ENCODE peak calls at places on chromosome 4, in ten cellular contexts. One of them, this sample, is unnamed.

GRCh38 chr4:163651761-163652160 is 157.3 kb downstream of the TMA16 start:
- DNase-seq in right lobe of liver: no peak
- DNase-seq in GM13977: no peak
- DNase-seq in colonic mucosa: no peak
- DNase-seq in tibial nerve: no peak
- DNase-seq in HFFc6: no peak
- DNase-seq in suprapubic skin: no peak
- DNase-seq in brain microvascular endothelial cell: peak
- DNase-seq in upper lobe of left lung: no peak
- DNase-seq in Calu3: no peak
- DNase-seq in this sample: no peak

GRCh38 chr4:17463606-17464005 is 48.3 kb downstream of the QDPR start:
- DNase-seq in right lobe of liver: no peak
- DNase-seq in Calu3: no peak
- DNase-seq in brain microvascular endothelial cell: no peak
- DNase-seq in tibial nerve: no peak
- DNase-seq in suprapubic skin: no peak
- DNase-seq in GM13977: no peak
- DNase-seq in colonic mucosa: no peak
- DNase-seq in HFFc6: no peak
- DNase-seq in upper lobe of left lung: peak
- DNase-seq in this sample: no peak

GRCh38 chr4:10183462-10183861 is 66.9 kb upstream of the WDR1 start:
- DNase-seq in colonic mucosa: no peak
- DNase-seq in Calu3: no peak
- DNase-seq in HFFc6: no peak
- DNase-seq in upper lobe of left lung: no peak
- DNase-seq in GM13977: no peak
- DNase-seq in right lobe of liver: no peak
- DNase-seq in suprapubic skin: no peak
- DNase-seq in tibial nerve: no peak
- DNase-seq in brain microvascular endothelial cell: no peak
- DNase-seq in this sample: no peak

GRCh38 chr4:94909645-94910044 is 151.9 kb downstream of the BMPR1B start:
- DNase-seq in colonic mucosa: no peak
- DNase-seq in Calu3: no peak
- DNase-seq in upper lobe of left lung: no peak
- DNase-seq in tibial nerve: no peak
- DNase-seq in suprapubic skin: no peak
- DNase-seq in GM13977: no peak
- DNase-seq in HFFc6: no peak
- DNase-seq in right lobe of liver: no peak
- DNase-seq in brain microvascular endothelial cell: no peak
- DNase-seq in this sample: no peak

GRCh38 chr4:25466966-25467697 is 90.1 kb downstream of the ANAPC4 start:
- DNase-seq in right lobe of liver: no peak
- DNase-seq in GM13977: no peak
- DNase-seq in tibial nerve: no peak
- DNase-seq in colonic mucosa: no peak
- DNase-seq in brain microvascular endothelial cell: peak
- DNase-seq in upper lobe of left lung: no peak
- DNase-seq in HFFc6: no peak
- DNase-seq in suprapubic skin: no peak
- DNase-seq in Calu3: no peak
- DNase-seq in this sample: no peak

GRCh38 chr4:47930971-47931804 is 16.8 kb upstream of the NFXL1 start:
- DNase-seq in upper lobe of left lung: no peak
- DNase-seq in tibial nerve: no peak
- DNase-seq in right lobe of liver: no peak
- DNase-seq in colonic mucosa: no peak
- DNase-seq in GM13977: no peak
- DNase-seq in suprapubic skin: no peak
- DNase-seq in brain microvascular endothelial cell: peak
- DNase-seq in Calu3: peak
- DNase-seq in HFFc6: peak
- DNase-seq in this sample: no peak

GRCh38 chr4:90572996-90573395 is 445.8 kb downstream of the CCSER1 start:
- DNase-seq in GM13977: no peak
- DNase-seq in tibial nerve: no peak
- DNase-seq in HFFc6: no peak
- DNase-seq in brain microvascular endothelial cell: no peak
- DNase-seq in upper lobe of left lung: no peak
- DNase-seq in right lobe of liver: no peak
- DNase-seq in Calu3: no peak
- DNase-seq in suprapubic skin: no peak
- DNase-seq in colonic mucosa: no peak
- DNase-seq in this sample: no peak

GRCh38 chr4:110636677-110637407 is 14.0 kb upstream of the PITX2 start:
- DNase-seq in colonic mucosa: no peak
- DNase-seq in Calu3: no peak
- DNase-seq in right lobe of liver: no peak
- DNase-seq in suprapubic skin: no peak
- DNase-seq in GM13977: no peak
- DNase-seq in tibial nerve: no peak
- DNase-seq in upper lobe of left lung: no peak
- DNase-seq in brain microvascular endothelial cell: no peak
- DNase-seq in HFFc6: peak
- DNase-seq in this sample: no peak

GRCh38 chr4:189533603-189534002 is 407.1 kb upstream of the FRG1 start:
- DNase-seq in GM13977: no peak
- DNase-seq in colonic mucosa: no peak
- DNase-seq in Calu3: no peak
- DNase-seq in upper lobe of left lung: no peak
- DNase-seq in suprapubic skin: no peak
- DNase-seq in tibial nerve: no peak
- DNase-seq in HFFc6: no peak
- DNase-seq in right lobe of liver: no peak
- DNase-seq in brain microvascular endothelial cell: no peak
- DNase-seq in this sample: no peak

GRCh38 chr4:119162174-119162573 is 26.5 kb downstream of the MYOZ2 start:
- DNase-seq in brain microvascular endothelial cell: no peak
- DNase-seq in suprapubic skin: no peak
- DNase-seq in GM13977: no peak
- DNase-seq in colonic mucosa: no peak
- DNase-seq in upper lobe of left lung: no peak
- DNase-seq in HFFc6: no peak
- DNase-seq in right lobe of liver: no peak
- DNase-seq in tibial nerve: no peak
- DNase-seq in Calu3: no peak
- DNase-seq in this sample: no peak

GRCh38 chr4:133154725-133155124 is 5.6 kb downstream of the PCDH10 start:
- DNase-seq in tibial nerve: no peak
- DNase-seq in HFFc6: peak
- DNase-seq in brain microvascular endothelial cell: peak
- DNase-seq in Calu3: peak
- DNase-seq in upper lobe of left lung: no peak
- DNase-seq in GM13977: peak
- DNase-seq in right lobe of liver: no peak
- DNase-seq in colonic mucosa: no peak
- DNase-seq in suprapubic skin: no peak
- DNase-seq in this sample: no peak
- TF ChIP-seq CTCF in tibial nerve: peak
- TF ChIP-seq CTCF in HFFc6: peak
- TF ChIP-seq CTCF in brain microvascular endothelial cell: peak
- TF ChIP-seq CTCF in Calu3: peak
- TF ChIP-seq CTCF in upper lobe of left lung: no peak
- TF ChIP-seq CTCF in GM13977: peak
- TF ChIP-seq CTCF in right lobe of liver: peak
- TF ChIP-seq CTCF in colonic mucosa: no peak
- TF ChIP-seq CTCF in suprapubic skin: peak
- TF ChIP-seq CTCF in this sample: no peak

DNA sequence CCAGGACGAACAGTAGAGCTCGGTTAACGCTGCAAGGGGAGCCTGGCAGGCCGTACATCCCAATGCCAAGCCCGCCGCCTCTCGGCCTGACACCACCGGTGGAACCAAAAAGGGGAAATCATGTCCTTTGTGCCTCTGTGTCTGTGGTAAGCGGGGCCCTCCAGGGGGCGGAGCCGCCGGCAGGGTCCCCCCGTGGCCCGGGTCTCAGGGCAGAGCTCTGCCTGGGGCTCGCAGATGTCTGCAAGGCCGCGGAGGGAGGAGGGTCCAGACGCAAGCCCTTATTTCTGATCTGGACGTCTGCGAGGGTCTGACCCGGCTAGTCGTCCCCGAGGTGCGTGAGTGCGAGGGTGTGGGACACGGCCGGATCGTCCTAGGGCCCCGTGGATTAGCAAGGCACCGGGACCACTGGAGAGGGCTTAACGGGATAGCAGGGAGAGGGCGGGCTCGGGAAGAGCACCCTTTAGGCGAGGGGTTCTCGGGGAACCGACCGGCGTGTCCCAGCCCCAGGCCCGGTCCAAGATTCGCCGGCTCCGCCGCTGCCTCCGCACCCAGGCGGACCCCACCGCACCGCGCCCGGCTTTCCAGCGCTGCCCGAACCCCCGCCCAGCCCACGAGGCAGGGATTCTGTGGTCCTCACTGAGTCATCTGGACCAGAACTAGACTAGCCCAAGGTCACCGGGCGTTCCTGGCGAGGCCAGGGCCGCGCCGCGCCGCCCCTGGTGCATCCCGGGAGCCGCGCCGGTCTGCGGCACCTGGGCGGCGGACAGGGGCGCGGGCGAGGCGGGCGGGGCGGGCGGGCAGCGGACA is 858 bp upstream of the FAM193A start:
- DNase-seq in tibial nerve: peak
- DNase-seq in HFFc6: no peak
- DNase-seq in GM13977: peak
- DNase-seq in right lobe of liver: no peak
- DNase-seq in suprapubic skin: peak
- DNase-seq in Calu3: peak
- DNase-seq in upper lobe of left lung: peak
- DNase-seq in colonic mucosa: peak
- DNase-seq in brain microvascular endothelial cell: no peak
- DNase-seq in this sample: peak
- TF ChIP-seq CTCF in tibial nerve: no peak
- TF ChIP-seq CTCF in HFFc6: peak
- TF ChIP-seq CTCF in GM13977: peak
- TF ChIP-seq CTCF in right lobe of liver: no peak
- TF ChIP-seq CTCF in suprapubic skin: no peak
- TF ChIP-seq CTCF in Calu3: no peak
- TF ChIP-seq CTCF in upper lobe of left lung: no peak
- TF ChIP-seq CTCF in colonic mucosa: no peak
- TF ChIP-seq CTCF in brain microvascular endothelial cell: peak
- TF ChIP-seq CTCF in this sample: peak

GRCh38 chr4:86901864-86902263 is 9.6 kb upstream of the C4orf36 start:
- DNase-seq in HFFc6: no peak
- DNase-seq in brain microvascular endothelial cell: no peak
- DNase-seq in GM13977: no peak
- DNase-seq in right lobe of liver: no peak
- DNase-seq in upper lobe of left lung: no peak
- DNase-seq in colonic mucosa: no peak
- DNase-seq in Calu3: no peak
- DNase-seq in tibial nerve: no peak
- DNase-seq in suprapubic skin: no peak
- DNase-seq in this sample: no peak

GRCh38 chr4:86895692-86896488 is 3.7 kb upstream of the C4orf36 start:
- DNase-seq in HFFc6: peak
- DNase-seq in right lobe of liver: no peak
- DNase-seq in colonic mucosa: no peak
- DNase-seq in brain microvascular endothelial cell: peak
- DNase-seq in GM13977: peak
- DNase-seq in suprapubic skin: no peak
- DNase-seq in tibial nerve: peak
- DNase-seq in Calu3: peak
- DNase-seq in upper lobe of left lung: no peak
- DNase-seq in this sample: no peak

GRCh38 chr4:86894465-86894864 is 2.2 kb upstream of the C4orf36 start:
- DNase-seq in upper lobe of left lung: no peak
- DNase-seq in brain microvascular endothelial cell: peak
- DNase-seq in colonic mucosa: no peak
- DNase-seq in Calu3: no peak
- DNase-seq in HFFc6: peak
- DNase-seq in tibial nerve: no peak
- DNase-seq in GM13977: no peak
- DNase-seq in right lobe of liver: no peak
- DNase-seq in suprapubic skin: no peak
- DNase-seq in this sample: no peak

GRCh38 chr4:86896596-86896995 is 4.4 kb upstream of the C4orf36 start:
- DNase-seq in tibial nerve: no peak
- DNase-seq in brain microvascular endothelial cell: no peak
- DNase-seq in colonic mucosa: no peak
- DNase-seq in right lobe of liver: no peak
- DNase-seq in upper lobe of left lung: no peak
- DNase-seq in Calu3: no peak
- DNase-seq in GM13977: no peak
- DNase-seq in suprapubic skin: no peak
- DNase-seq in HFFc6: peak
- DNase-seq in this sample: no peak

DNA sequence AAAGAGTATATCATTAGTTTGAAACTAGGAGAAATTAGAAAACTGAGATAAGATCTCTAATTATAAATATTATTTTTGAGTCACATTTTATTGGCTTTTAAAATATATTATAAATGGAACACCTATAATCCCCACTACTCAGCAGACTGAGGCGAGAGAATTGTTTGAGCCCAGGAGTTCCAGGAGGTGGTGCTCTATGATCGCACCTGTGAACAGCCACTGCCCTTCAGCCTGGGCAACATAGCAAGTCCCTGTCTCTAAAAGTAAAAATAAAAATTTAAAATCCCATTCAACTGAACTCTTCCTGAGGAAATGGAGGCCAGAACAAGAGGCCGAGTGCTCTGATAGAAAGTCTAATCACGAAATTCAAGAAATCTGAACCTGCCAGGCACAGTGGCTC is 6.3 kb upstream of the C4orf36 start:
- DNase-seq in brain microvascular endothelial cell: peak
- DNase-seq in HFFc6: no peak
- DNase-seq in Calu3: no peak
- DNase-seq in right lobe of liver: no peak
- DNase-seq in GM13977: no peak
- DNase-seq in upper lobe of left lung: no peak
- DNase-seq in tibial nerve: no peak
- DNase-seq in suprapubic skin: no peak
- DNase-seq in colonic mucosa: no peak
- DNase-seq in this sample: no peak
- TF ChIP-seq CTCF in brain microvascular endothelial cell: peak
- TF ChIP-seq CTCF in HFFc6: no peak
- TF ChIP-seq CTCF in Calu3: no peak
- TF ChIP-seq CTCF in right lobe of liver: peak
- TF ChIP-seq CTCF in GM13977: peak
- TF ChIP-seq CTCF in upper lobe of left lung: no peak
- TF ChIP-seq CTCF in tibial nerve: no peak
- TF ChIP-seq CTCF in suprapubic skin: no peak
- TF ChIP-seq CTCF in colonic mucosa: peak
- TF ChIP-seq CTCF in this sample: peak

GRCh38 chr4:53748328-53748772 is 157.1 kb upstream of the LNX1 start:
- DNase-seq in Calu3: no peak
- DNase-seq in tibial nerve: no peak
- DNase-seq in upper lobe of left lung: no peak
- DNase-seq in colonic mucosa: no peak
- DNase-seq in GM13977: peak
- DNase-seq in HFFc6: no peak
- DNase-seq in brain microvascular endothelial cell: no peak
- DNase-seq in right lobe of liver: no peak
- DNase-seq in suprapubic skin: no peak
- DNase-seq in this sample: no peak

GRCh38 chr4:53747401-53747800 is 156.1 kb upstream of the LNX1 start:
- DNase-seq in suprapubic skin: no peak
- DNase-seq in colonic mucosa: no peak
- DNase-seq in brain microvascular endothelial cell: no peak
- DNase-seq in right lobe of liver: no peak
- DNase-seq in Calu3: no peak
- DNase-seq in upper lobe of left lung: no peak
- DNase-seq in tibial nerve: no peak
- DNase-seq in GM13977: no peak
- DNase-seq in HFFc6: no peak
- DNase-seq in this sample: no peak

GRCh38 chr4:53744446-53745160 is 153.3 kb upstream of the LNX1 start:
- DNase-seq in brain microvascular endothelial cell: no peak
- DNase-seq in tibial nerve: no peak
- DNase-seq in upper lobe of left lung: no peak
- DNase-seq in suprapubic skin: no peak
- DNase-seq in GM13977: no peak
- DNase-seq in colonic mucosa: no peak
- DNase-seq in HFFc6: no peak
- DNase-seq in Calu3: no peak
- DNase-seq in right lobe of liver: no peak
- DNase-seq in this sample: no peak
- TF ChIP-seq CTCF in brain microvascular endothelial cell: peak
- TF ChIP-seq CTCF in tibial nerve: no peak
- TF ChIP-seq CTCF in upper lobe of left lung: no peak
- TF ChIP-seq CTCF in suprapubic skin: no peak
- TF ChIP-seq CTCF in GM13977: no peak
- TF ChIP-seq CTCF in colonic mucosa: no peak
- TF ChIP-seq CTCF in HFFc6: no peak
- TF ChIP-seq CTCF in Calu3: no peak
- TF ChIP-seq CTCF in right lobe of liver: no peak
- TF ChIP-seq CTCF in this sample: no peak